ENCODE peak calls at places on chromosome 11, in eight cellular contexts. I is Caco-2; R is AG09309; O is astrocyte of the spinal cord; Y is lower leg skin; D is CD4-positive, alpha-beta memory T cell; L is suprapubic skin; C is foreskin fibroblast. T is an unnamed sample.

GRCh38 chr11:62400760-62401159 is 18.1 kb upstream of the SCGB1A1 start:
- DNase-seq in I (no peak), R (peak), O (peak), Y (peak), D (no peak), L (peak), C (peak), T (peak)

GRCh38 chr11:27084407-27084985 is 43.9 kb downstream of the BBOX1 start:
- DNase-seq in I (no peak), R (peak), O (peak), Y (no peak), D (no peak), L (no peak), C (peak), T (no peak)

GRCh38 chr11:70153133-70153727 is 49.9 kb upstream of the FADD start:
- DNase-seq in I (no peak), R (no peak), O (no peak), Y (no peak), D (no peak), L (no peak), C (no peak), T (no peak)

GRCh38 chr11:121671276-121672168 is 218.8 kb upstream of the SORL1-AS1 start:
- DNase-seq in I (no peak), R (no peak), O (peak), Y (no peak), D (no peak), L (no peak), C (peak), T (no peak)

GRCh38 chr11:132658696-132659095 is 873.6 kb downstream of the OPCML start:
- DNase-seq in I (no peak), R (no peak), O (no peak), Y (no peak), D (no peak), L (no peak), C (no peak), T (no peak)

GRCh38 chr11:69000831-69001245 is 12.2 kb downstream of the MRGPRF start:
- DNase-seq in I (no peak), R (peak), O (peak), Y (peak), D (no peak), L (peak), C (peak), T (peak)

GRCh38 chr11:61090982-61091372 is 11.3 kb upstream of the CD5 start:
- DNase-seq in I (no peak), R (no peak), O (no peak), Y (no peak), D (no peak), L (no peak), C (no peak), T (no peak)

GRCh38 chr11:120835601-120836228 is 188.2 kb upstream of the TBCEL start:
- DNase-seq in I (peak), R (no peak), O (no peak), Y (no peak), D (no peak), L (no peak), C (no peak), T (peak)

GRCh38 chr11:69705246-69705856 is 1.5 kb upstream of the FGF19 start:
- DNase-seq in I (no peak), R (no peak), O (no peak), Y (no peak), D (no peak), L (no peak), C (no peak), T (no peak)

GRCh38 chr11:102806296-102806695 is 8.3 kb upstream of the MMP1 start:
- DNase-seq in I (no peak), R (no peak), O (peak), Y (no peak), D (no peak), L (no peak), C (no peak), T (no peak)

GRCh38 chr11:67409261-67409666 is 5.4 kb downstream of the TBC1D10C start:
- DNase-seq in I (no peak), R (no peak), O (no peak), Y (no peak), D (peak), L (no peak), C (no peak), T (peak)

GRCh38 chr11:17764446-17765218 is 30.1 kb downstream of the KCNC1 start:
- DNase-seq in I (no peak), R (no peak), O (no peak), Y (no peak), D (no peak), L (no peak), C (no peak), T (no peak)

GRCh38 chr11:124674168-124674517 is 439 bp downstream of the SPA17 start:
- DNase-seq in I (no peak), R (no peak), O (no peak), Y (no peak), D (no peak), L (no peak), C (no peak), T (no peak)

GRCh38 chr11:124672531-124673215 is 866 bp downstream of the SIAE start:
- DNase-seq in I (peak), R (no peak), O (no peak), Y (no peak), D (no peak), L (no peak), C (no peak), T (peak)

GRCh38 chr11:124676386-124676785 is 2.7 kb downstream of the SPA17 start:
- DNase-seq in I (no peak), R (no peak), O (no peak), Y (no peak), D (no peak), L (no peak), C (peak), T (no peak)

GRCh38 chr11:124673333-124674167 is at the start of the genes SIAE and SPA17:
- DNase-seq in I (peak), R (peak), O (peak), Y (peak), D (peak), L (peak), C (peak), T (peak)

GRCh38 chr11:124674571-124674970 is 867 bp downstream of the SPA17 start:
- DNase-seq in I (no peak), R (no peak), O (no peak), Y (no peak), D (no peak), L (no peak), C (no peak), T (no peak)
- H3K4me3 ChIP-seq in I (peak), R (peak), O (peak), Y (no peak), D (peak), L (peak), C (peak), T (peak)

DNA sequence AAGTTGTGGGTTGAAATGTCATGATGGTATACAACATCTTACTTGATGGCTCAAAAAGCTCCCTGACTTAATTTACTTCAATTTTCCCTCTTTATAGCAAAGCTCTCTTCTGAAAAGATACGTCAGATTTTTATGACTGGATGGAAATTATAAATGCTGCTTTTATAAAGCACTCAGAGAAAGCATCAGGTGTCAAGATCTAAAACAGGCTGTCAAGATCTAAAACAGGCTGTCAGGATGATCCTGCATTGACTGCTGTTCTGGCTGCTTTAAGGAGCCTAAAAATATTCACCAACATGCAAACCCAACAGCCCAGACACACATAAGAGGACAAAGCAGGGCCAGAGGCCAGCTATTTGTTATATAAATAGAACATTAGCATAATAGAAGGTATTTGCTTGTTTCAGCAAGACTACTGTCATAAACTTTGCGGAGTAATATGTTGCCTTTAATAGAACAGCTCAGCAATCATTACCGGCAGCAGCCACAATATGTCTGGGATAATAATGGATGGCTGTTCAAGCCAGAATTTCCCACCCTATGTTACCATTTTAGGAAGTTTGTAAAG is 77.3 kb upstream of the ANO5 start:
- DNase-seq in I (no peak), R (no peak), O (no peak), Y (no peak), D (no peak), L (no peak), C (no peak), T (no peak)
- H3K4me3 ChIP-seq in I (no peak), R (no peak), O (no peak), Y (no peak), D (no peak), L (no peak), C (no peak), T (no peak)

DNA sequence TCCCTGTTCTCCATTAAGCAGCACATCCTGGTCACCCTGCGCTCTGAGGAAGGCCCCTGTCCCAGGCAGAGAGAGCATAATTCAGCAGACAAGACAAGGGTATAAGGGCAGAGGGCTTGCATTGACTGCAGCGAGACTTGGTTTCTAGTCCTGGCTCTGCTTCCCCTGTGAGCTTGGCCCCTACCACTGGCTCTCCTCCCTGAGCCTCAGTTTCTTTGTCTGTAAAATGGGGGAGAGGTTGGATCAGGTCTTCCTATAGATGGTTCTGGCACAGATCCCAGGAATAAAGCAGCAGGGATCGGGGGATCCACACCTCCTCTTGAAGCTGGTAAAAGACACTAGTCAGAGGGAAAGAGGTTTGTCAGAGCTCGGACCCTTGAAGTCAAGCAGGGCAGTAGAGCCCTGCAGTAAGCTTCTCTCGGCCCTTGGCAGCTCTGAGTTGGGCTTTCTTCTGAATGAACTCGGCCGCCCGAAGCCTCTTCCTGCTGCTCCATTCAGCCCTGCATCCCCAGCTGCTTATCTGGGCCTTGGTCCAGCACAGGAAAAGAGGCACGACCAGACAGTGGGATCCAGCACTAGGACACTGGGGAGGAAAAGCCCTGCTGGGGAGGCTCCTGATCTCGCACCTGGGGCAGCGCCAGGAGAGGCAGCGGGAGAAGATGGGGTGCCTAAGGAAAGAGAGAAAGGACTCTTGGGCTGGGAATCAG is 2.1 kb downstream of the CREB3L1 start:
- DNase-seq in I (no peak), R (no peak), O (peak), Y (no peak), D (no peak), L (no peak), C (peak), T (peak)
- H3K4me3 ChIP-seq in I (peak), R (peak), O (peak), Y (no peak), D (no peak), L (peak), C (peak), T (peak)

DNA sequence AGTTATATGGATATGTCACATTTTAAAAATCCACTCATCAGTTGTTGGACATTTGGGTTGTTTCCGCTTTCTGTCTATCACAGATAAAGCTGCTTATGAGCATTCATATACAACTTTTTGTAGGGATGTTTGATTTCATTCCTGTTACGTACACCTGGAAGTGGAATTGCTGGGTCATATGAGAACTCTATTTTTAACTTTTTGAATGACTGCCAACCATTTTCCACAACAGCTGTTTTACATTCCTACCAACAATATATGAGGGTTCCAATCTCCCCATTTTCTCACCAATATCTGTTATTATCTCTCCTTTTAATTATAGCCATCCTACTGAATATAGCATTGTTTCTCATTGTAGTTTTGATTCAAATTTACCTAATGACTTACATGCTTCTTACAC is 172.0 kb downstream of the UVRAG start:
- DNase-seq in I (no peak), R (no peak), O (no peak), Y (no peak), D (no peak), L (no peak), C (peak), T (no peak)
- H3K4me3 ChIP-seq in I (no peak), R (no peak), O (no peak), Y (no peak), D (no peak), L (no peak), C (no peak), T (no peak)

GRCh38 chr11:65640483-65641207 is 2.7 kb downstream of the SIPA1 start:
- DNase-seq in I (no peak), R (no peak), O (no peak), Y (no peak), D (peak), L (no peak), C (no peak), T (peak)
- H3K4me3 ChIP-seq in I (no peak), R (no peak), O (no peak), Y (no peak), D (peak), L (peak), C (no peak), T (peak)

GRCh38 chr11:13931356-13931755 is 31.2 kb upstream of the SPON1 start:
- DNase-seq in I (no peak), R (no peak), O (no peak), Y (no peak), D (no peak), L (no peak), C (no peak), T (no peak)
- H3K4me3 ChIP-seq in I (no peak), R (no peak), O (no peak), Y (no peak), D (no peak), L (no peak), C (no peak), T (no peak)